ENCODE peak calls at places on chromosomes 1 and 21, in five cellular contexts. L is aorta; P is stimulated activated CD8-positive, alpha-beta memory T cell treated with anti-CD3 and anti-CD28 coated beads, Interleukin-15, amount 100 ng/mL, for 24 hours; V is RPMI8226; K is stimulated activated CD4-positive, alpha-beta T cell treated with anti-CD3 and anti-CD28 coated beads, TNF-alpha, amount 100 ng/mL, for 4 hours. M is an unnamed sample.

GRCh38 chr1:46183926-46184557 is 7.8 kb upstream of the P3R3URF start:
- DNase-seq in L (peak), P (no peak), V (no peak), K (no peak), M (no peak)

GRCh38 chr1:107135466-107135865 is 5.4 kb upstream of the NTNG1 start:
- DNase-seq in L (no peak), P (no peak), V (peak), K (no peak), M (no peak)

GRCh38 chr1:43035821-43036456 is 77.3 kb upstream of the SLC2A1 start:
- DNase-seq in L (no peak), P (no peak), V (no peak), K (no peak), M (no peak)

GRCh38 chr1:3697810-3698209 is 45.5 kb downstream of the TP73 start:
- DNase-seq in L (no peak), P (no peak), V (peak), K (no peak), M (no peak)

GRCh38 chr1:17403081-17403480 is 31.1 kb downstream of the PADI6 start:
- DNase-seq in L (no peak), P (no peak), V (no peak), K (no peak), M (no peak)

GRCh38 chr1:245686446-245687030 is 531.8 kb downstream of the KIF26B start:
- DNase-seq in L (no peak), P (no peak), V (no peak), K (no peak), M (no peak)

GRCh38 chr1:169739980-169740379 is 6.1 kb upstream of the SELE start:
- DNase-seq in L (no peak), P (no peak), V (no peak), K (no peak), M (no peak)

GRCh38 chr21:45330851-45331261 is 43.2 kb upstream of the POFUT2 start:
- DNase-seq in L (peak), P (no peak), V (no peak), K (no peak), M (no peak)

GRCh38 chr1:10338611-10339010 is 60.3 kb upstream of the PGD start:
- DNase-seq in L (no peak), P (no peak), V (no peak), K (no peak), M (no peak)

GRCh38 chr1:53326598-53327182 is 1.2 kb downstream of the LRP8 start:
- DNase-seq in L (peak), P (no peak), V (peak), K (peak), M (peak)

GRCh38 chr1:196180847-196181593 is 427.2 kb downstream of the KCNT2 start:
- DNase-seq in L (no peak), P (no peak), V (no peak), K (no peak), M (no peak)

GRCh38 chr1:65480684-65481405 is 60.4 kb downstream of the LEPR start:
- DNase-seq in L (no peak), P (no peak), V (no peak), K (no peak), M (no peak)

GRCh38 chr1:154741327-154741726 is 128.8 kb downstream of the KCNN3 start:
- DNase-seq in L (no peak), P (no peak), V (no peak), K (no peak), M (no peak)

GRCh38 chr1:21645550-21645949 is 23.6 kb downstream of the RAP1GAP start:
- DNase-seq in L (no peak), P (no peak), V (no peak), K (no peak), M (no peak)

GRCh38 chr1:246592695-246593094 is 26.4 kb downstream of the CNST start:
- DNase-seq in L (no peak), P (no peak), V (no peak), K (no peak), M (no peak)

GRCh38 chr21:44402323-44403105 is 49.1 kb downstream of the TRPM2 start:
- DNase-seq in L (peak), P (no peak), V (no peak), K (no peak), M (no peak)

GRCh38 chr1:167488786-167489185 is 29.5 kb downstream of the CD247 start:
- DNase-seq in L (no peak), P (no peak), V (no peak), K (no peak), M (no peak)

GRCh38 chr1:229642376-229642775 is 16.3 kb downstream of the URB2 start:
- DNase-seq in L (no peak), P (no peak), V (no peak), K (no peak), M (no peak)

GRCh38 chr21:23401278-23401677 is 2206.0 kb downstream of the MRPL39 start:
- DNase-seq in L (no peak), P (no peak), V (peak), K (no peak), M (no peak)

GRCh38 chr1:151867785-151868403 is 14.4 kb upstream of the THEM5 start:
- DNase-seq in L (no peak), P (no peak), V (no peak), K (no peak), M (no peak)

GRCh38 chr1:20633190-20634064 is at the start of gene PINK1:
- DNase-seq in L (peak), P (peak), V (peak), K (peak), M (peak)

GRCh38 chr21:43361493-43362296 is 65.2 kb downstream of the SIK1 start:
- DNase-seq in L (no peak), P (no peak), V (peak), K (peak), M (no peak)

GRCh38 chr1:28640766-28641165 is 2.1 kb downstream of the TAF12 start:
- DNase-seq in L (no peak), P (no peak), V (peak), K (no peak), M (no peak)

M was measured in activated T-helper 9 cell treated with anti-CD3 and anti-CD28 coated beads, Interleukin-2, amount 50 U/mL, for 16 hours.